ENCODE peak calls at places on chromosomes 1 and 21, in four cellular contexts. T, F, Z and H are unnamed samples. For H3K4me1, the result is how much of the 10 kb centered on the place peaks cover.

GRCh38 chr1:173190101-173190895 is 16.8 kb downstream of the TNFSF4 start:
- DNase-seq in F (peak), Z (peak), T (peak), H (peak)

GRCh38 chr1:53740621-53741105 is 1.7 kb upstream of the GLIS1 start:
- DNase-seq in T (no peak), Z (no peak), F (no peak), H (no peak)

GRCh38 chr1:25435315-25436103 is 4.8 kb downstream of the MACO1 start:
- DNase-seq in Z (no peak), F (no peak), T (no peak), H (no peak)

GRCh38 chr1:210499956-210500355 is 171.3 kb downstream of the HHAT start:
- DNase-seq in Z (no peak), F (no peak), T (no peak), H (no peak)

GRCh38 chr1:185934476-185935189 is 200.4 kb downstream of the HMCN1 start:
- DNase-seq in Z (no peak), T (no peak), F (peak), H (no peak)

GRCh38 chr1:93758842-93759515 is 77.3 kb upstream of the BCAR3 start:
- DNase-seq in T (no peak), Z (no peak), F (peak), H (no peak)

GRCh38 chr1:3745590-3746381 is 6.5 kb upstream of the CCDC27 start:
- DNase-seq in Z (no peak), T (no peak), F (no peak), H (no peak)

GRCh38 chr1:155941845-155942507 is 538 bp downstream of the RXFP4 start:
- DNase-seq in F (no peak), T (no peak), Z (peak), H (no peak)

GRCh38 chr1:15008783-15009709 is 144.5 kb upstream of the TMEM51 start:
- DNase-seq in Z (no peak), T (no peak), F (no peak), H (no peak)

GRCh38 chr1:223066415-223066814 is 76.6 kb downstream of the TLR5 start:
- DNase-seq in F (no peak), Z (no peak), T (no peak), H (no peak)

GRCh38 chr21:21114456-21114855 is 116.2 kb downstream of the NCAM2 start:
- DNase-seq in F (no peak), T (no peak), Z (no peak), H (no peak)

GRCh38 chr1:3702528-3702927 is 49.7 kb upstream of the CCDC27 start:
- DNase-seq in Z (no peak), T (no peak), F (no peak), H (no peak)

GRCh38 chr1:192167941-192168685 is 9.9 kb downstream of the RGS18 start:
- DNase-seq in F (no peak), Z (no peak), T (no peak), H (no peak)

GRCh38 chr1:212503714-212504113 is 71.0 kb downstream of the NENF start:
- DNase-seq in T (no peak), F (no peak), Z (no peak), H (no peak)

GRCh38 chr1:31712041-31712440 is 8.2 kb upstream of the COL16A1 start:
- DNase-seq in T (no peak), F (no peak), Z (no peak), H (no peak)

GRCh38 chr1:212488436-212489283 is 55.9 kb downstream of the NENF start:
- DNase-seq in F (peak), T (peak), Z (peak), H (no peak)

GRCh38 chr1:159591981-159592380 is 4.4 kb downstream of the APCS start:
- DNase-seq in T (no peak), F (no peak), Z (no peak), H (no peak)

GRCh38 chr1:27959792-27960603 is at the start of gene XKR8:
- DNase-seq in T (peak), F (peak), Z (peak), H (peak)

GRCh38 chr1:105427543-105427942 is 1628.9 kb upstream of the PRMT6 start:
- DNase-seq in F (no peak), T (no peak), Z (no peak), H (no peak)

GRCh38 chr1:225693085-225693698 is 40.3 kb upstream of the ENAH start:
- DNase-seq in F (no peak), T (peak), Z (no peak), H (no peak)

GRCh38 chr1:62076286-62076685 is 118.4 kb upstream of the L1TD1 start:
- DNase-seq in F (peak), Z (peak), T (no peak), H (no peak)

GRCh38 chr1:152411144-152411543 is 2.9 kb downstream of the CRNN start:
- DNase-seq in Z (no peak), T (no peak), F (no peak), H (no peak)

GRCh38 chr1:92483442-92484170 is 3.1 kb downstream of the GFI1 start:
- DNase-seq in F (no peak), T (no peak), Z (peak), H (peak)

GRCh38 chr1:64856564-64856963 is 109.8 kb downstream of the JAK1 start:
- DNase-seq in Z (peak), T (no peak), F (no peak), H (peak)

GRCh38 chr1:208535518-208535917 is 291.3 kb upstream of the PLXNA2 start:
- DNase-seq in T (no peak), F (no peak), Z (no peak), H (no peak)

GRCh38 chr21:46100020-46100419 is 2.1 kb downstream of the COL6A2 start:
- DNase-seq in Z (no peak), T (peak), F (no peak), H (no peak)

GRCh38 chr1:78145105-78145580 is 99.4 kb downstream of the GIPC2 start:
- DNase-seq in T (no peak), Z (peak), F (peak), H (peak)

GRCh38 chr1:147611587-147611986 is 58.7 kb downstream of the ACP6 start:
- DNase-seq in F (no peak), Z (no peak), T (no peak), H (no peak)

GRCh38 chr1:107057197-107058133 is 991 bp downstream of the PRMT6 start:
- DNase-seq in T (peak), F (no peak), Z (peak), H (peak)

GRCh38 chr1:116902718-116903390 is 6.9 kb upstream of the PTGFRN start:
- DNase-seq in F (no peak), Z (no peak), T (peak), H (no peak)

GRCh38 chr1:113783254-113784103 is 24.2 kb upstream of the PHTF1 start:
- DNase-seq in Z (peak), F (no peak), T (no peak), H (no peak)

GRCh38 chr21:34576043-34576466 is 38.9 kb downstream of the RCAN1 start:
- DNase-seq in T (no peak), F (no peak), Z (peak), H (no peak)

GRCh38 chr21:42062543-42063022 is 8.5 kb upstream of the UMODL1 start:
- DNase-seq in F (no peak), Z (peak), T (no peak), H (peak)

GRCh38 chr1:230877139-230877923 is 9.0 kb upstream of the C1orf198 start:
- DNase-seq in F (no peak), T (no peak), Z (no peak), H (no peak)

GRCh38 chr1:77126309-77126708 is 92.9 kb downstream of the PIGK start:
- DNase-seq in T (no peak), F (peak), Z (peak), H (no peak)

GRCh38 chr1:28860332-28861073 is 48.5 kb downstream of the OPRD1 start:
- DNase-seq in F (peak), Z (peak), T (no peak), H (no peak)

GRCh38 chr1:116394270-116394669 is 21.2 kb downstream of the ATP1A1 start:
- DNase-seq in Z (no peak), T (no peak), F (no peak), H (no peak)

GRCh38 chr1:29249170-29249691 is 12.9 kb downstream of the PTPRU start:
- DNase-seq in Z (no peak), T (no peak), F (no peak), H (no peak)

DNA sequence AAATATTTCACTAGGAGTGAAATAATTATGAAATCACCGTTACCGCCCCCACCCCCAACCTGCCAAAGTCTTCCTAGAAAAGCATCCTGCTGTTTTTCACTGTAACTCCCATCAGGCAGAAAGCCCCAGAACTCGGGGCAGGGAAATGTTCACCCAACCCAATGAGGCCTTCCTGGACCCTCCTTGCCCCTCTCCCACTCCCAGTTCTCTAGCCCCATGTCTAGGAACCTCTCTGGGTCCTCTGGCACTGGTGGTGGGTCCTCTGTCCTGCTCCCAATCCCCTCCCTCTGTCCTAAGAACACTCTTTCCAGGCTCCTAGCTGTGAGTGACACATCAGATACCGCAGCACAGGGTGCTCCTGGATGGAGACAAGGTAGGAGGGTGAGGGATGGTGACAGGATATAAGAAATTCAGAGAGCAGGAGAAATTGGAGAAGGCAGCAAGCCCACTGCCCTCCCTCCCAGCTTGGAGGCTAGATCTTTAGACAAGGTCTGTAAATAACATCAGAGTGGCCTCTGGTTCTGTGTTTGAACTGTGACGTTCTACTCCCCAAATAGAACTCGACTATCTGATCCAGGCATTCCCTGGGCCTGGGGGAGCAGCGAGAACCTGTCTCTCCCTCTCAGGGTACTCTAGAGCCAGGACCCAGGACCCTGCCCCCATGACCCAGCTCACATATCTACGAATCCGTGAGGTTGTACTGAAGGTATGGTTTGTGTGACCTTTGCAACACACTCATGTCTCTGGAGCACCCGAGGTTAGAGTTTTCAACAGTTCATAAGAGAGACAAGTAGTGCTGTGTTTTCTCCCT is 23.3 kb upstream of the BTG2 start:
- DNase-seq in T (peak), Z (peak), F (no peak), H (no peak)
- H3K4me1 ChIP-seq in T (under half), Z (half or more), F (under half), H (half or more)

DNA sequence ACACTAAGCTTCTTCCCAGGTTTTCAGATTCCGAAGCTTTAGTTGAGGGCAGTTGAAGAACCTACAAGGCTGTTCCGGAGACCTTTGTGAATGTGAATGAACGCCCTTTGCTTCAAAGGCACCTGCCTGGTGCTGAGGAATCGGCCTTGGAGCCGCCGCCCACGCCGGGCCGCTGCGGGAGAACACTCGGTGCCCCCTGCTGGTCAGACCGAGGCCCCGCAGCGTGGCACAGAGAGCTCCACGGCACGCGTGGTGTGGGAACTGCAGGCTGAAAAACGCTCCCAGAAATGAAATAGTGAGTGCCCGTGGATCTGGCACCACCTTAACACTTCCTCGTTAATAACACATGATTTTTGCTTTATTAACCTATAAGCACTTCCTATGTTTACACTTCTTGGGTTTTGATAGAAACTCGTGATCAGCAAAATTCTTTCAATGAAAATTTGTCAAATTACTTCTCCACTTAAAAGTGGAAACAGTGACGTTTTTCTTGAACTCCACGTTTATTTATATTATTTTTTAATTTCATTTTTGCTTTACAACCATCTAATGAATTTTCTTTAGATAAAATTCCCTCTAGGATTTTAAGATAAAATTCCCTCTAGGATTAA is 460.6 kb downstream of the DSCAM start:
- DNase-seq in F (peak), Z (peak), T (no peak), H (peak)
- TF ChIP-seq CTCF in F (peak), Z (peak), T (peak), H (peak)

GRCh38 chr1:68211781-68212180 is 20.5 kb downstream of the WLS start:
- DNase-seq in T (no peak), Z (no peak), F (no peak), H (no peak)
- H3K4me1 ChIP-seq in T (under half), Z (under half), F (under half), H (under half)

DNA sequence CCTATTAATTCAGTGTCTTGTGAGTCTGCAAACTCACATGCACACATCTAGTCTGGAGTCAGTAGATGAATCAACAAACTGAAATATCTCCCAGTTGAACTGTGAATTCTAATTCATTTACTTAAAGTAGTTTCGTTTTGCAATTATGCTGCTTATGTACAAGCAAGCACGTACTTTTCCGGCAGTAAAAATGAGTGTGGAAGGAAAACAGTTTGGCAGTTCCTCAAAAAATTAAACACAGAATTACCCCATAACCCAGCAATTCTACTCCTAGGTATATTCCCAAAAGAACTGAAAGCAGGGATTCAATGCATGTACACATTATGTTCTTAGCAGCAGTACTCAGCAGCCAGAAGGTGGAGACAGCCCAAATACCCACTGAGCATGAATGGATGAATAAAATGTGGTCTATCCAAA is 49.3 kb downstream of the GNB1 start:
- DNase-seq in F (no peak), T (no peak), Z (no peak), H (no peak)
- TF ChIP-seq CTCF in F (no peak), T (no peak), Z (no peak), H (no peak)

GRCh38 chr1:206829282-206829681 is 36.1 kb upstream of the IL20 start:
- DNase-seq in Z (no peak), T (no peak), F (no peak), H (no peak)
- H3K4me1 ChIP-seq in Z (under half), T (under half), F (under half), H (under half)

DNA sequence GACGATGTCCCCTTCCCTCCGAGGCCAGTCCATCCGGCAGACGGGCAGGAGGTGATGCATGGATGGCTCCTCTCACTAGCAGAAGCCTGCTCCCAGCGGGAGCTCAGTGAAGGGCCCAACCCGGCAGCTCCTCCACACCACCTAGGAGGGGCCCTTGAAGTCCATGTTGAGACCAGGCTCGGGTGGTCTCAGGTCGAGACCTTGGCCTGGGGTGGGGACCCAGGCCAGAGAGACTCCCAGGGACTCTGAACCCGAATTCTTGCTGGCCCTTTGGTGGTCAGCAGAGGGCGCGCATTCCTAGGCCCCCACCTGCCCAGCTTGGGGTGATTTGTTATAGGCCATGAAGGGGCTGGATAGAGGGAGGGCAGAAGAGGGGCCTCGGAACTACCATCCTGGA is 642 bp upstream of the NT5C1A start:
- DNase-seq in F (no peak), Z (no peak), T (no peak), H (no peak)
- TF ChIP-seq CTCF in F (no peak), Z (no peak), T (no peak), H (no peak)

GRCh38 chr1:8200317-8201115 is 117.4 kb upstream of the SLC45A1 start:
- DNase-seq in F (no peak), T (no peak), Z (no peak), H (no peak)
- H3K4me1 ChIP-seq in F (half or more), T (half or more), Z (under half), H (under half)

DNA sequence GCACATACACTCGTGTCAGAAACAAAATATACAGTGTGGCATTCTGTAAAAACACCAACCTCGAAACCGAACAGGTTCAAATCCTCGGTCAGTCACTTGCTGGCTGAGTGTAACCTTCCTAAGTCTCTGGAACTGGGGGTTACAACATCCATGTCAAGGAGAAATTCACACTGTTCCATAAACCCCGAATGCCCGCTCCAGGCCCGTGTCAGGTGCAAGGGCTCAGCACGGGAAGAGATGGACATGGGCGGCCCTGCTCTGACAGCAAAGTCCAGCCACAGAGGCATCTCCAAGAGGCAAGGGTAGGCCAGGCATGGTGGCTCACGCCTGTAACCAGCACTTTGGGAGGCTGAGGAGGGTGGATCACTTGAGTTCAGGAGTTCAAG is 79.5 kb downstream of the SLC66A1 start:
- DNase-seq in T (no peak), Z (no peak), F (no peak), H (no peak)
- TF ChIP-seq CTCF in T (peak), Z (no peak), F (no peak), H (no peak)